ENCODE peak calls at places on chromosomes 3 and 15, in seven cellular contexts. One of them, this sample, is unnamed. For H3K4me1, the result is how much of the 10 kb centered on the place peaks cover.

GRCh38 chr15:92365079-92365478 is 28.6 kb upstream of the ST8SIA2 start:
- DNase-seq in stomach: peak
- DNase-seq in HCT116: no peak
- DNase-seq in GM12878: no peak
- DNase-seq in sigmoid colon: no peak
- DNase-seq in endothelial cell of umbilical vein: no peak
- DNase-seq in K562: no peak
- DNase-seq in this sample: no peak

GRCh38 chr15:101048191-101049011 is 129.2 kb downstream of the LRRK1 start:
- DNase-seq in endothelial cell of umbilical vein: no peak
- DNase-seq in sigmoid colon: peak
- DNase-seq in K562: no peak
- DNase-seq in HCT116: no peak
- DNase-seq in stomach: peak
- DNase-seq in GM12878: no peak
- DNase-seq in this sample: no peak

GRCh38 chr15:66770518-66771350 is 68.7 kb downstream of the SMAD6 start:
- DNase-seq in sigmoid colon: peak
- DNase-seq in stomach: no peak
- DNase-seq in HCT116: no peak
- DNase-seq in K562: no peak
- DNase-seq in GM12878: no peak
- DNase-seq in endothelial cell of umbilical vein: no peak
- DNase-seq in this sample: no peak

GRCh38 chr3:43432462-43432861 is 146.1 kb downstream of the SNRK start:
- DNase-seq in HCT116: no peak
- DNase-seq in endothelial cell of umbilical vein: no peak
- DNase-seq in K562: no peak
- DNase-seq in stomach: no peak
- DNase-seq in GM12878: no peak
- DNase-seq in sigmoid colon: no peak
- DNase-seq in this sample: no peak

GRCh38 chr3:52087728-52088127 is 31.4 kb upstream of the DUSP7 start:
- DNase-seq in HCT116: no peak
- DNase-seq in K562: no peak
- DNase-seq in endothelial cell of umbilical vein: no peak
- DNase-seq in sigmoid colon: no peak
- DNase-seq in GM12878: no peak
- DNase-seq in stomach: no peak
- DNase-seq in this sample: no peak

GRCh38 chr3:10116138-10116460 is 624 bp downstream of the BRK1 start:
- DNase-seq in GM12878: no peak
- DNase-seq in K562: peak
- DNase-seq in stomach: no peak
- DNase-seq in endothelial cell of umbilical vein: no peak
- DNase-seq in sigmoid colon: no peak
- DNase-seq in HCT116: no peak
- DNase-seq in this sample: no peak

GRCh38 chr3:103810167-103810566 is 1375.4 kb downstream of the ZPLD1 start:
- DNase-seq in sigmoid colon: no peak
- DNase-seq in HCT116: no peak
- DNase-seq in GM12878: no peak
- DNase-seq in stomach: no peak
- DNase-seq in K562: no peak
- DNase-seq in endothelial cell of umbilical vein: no peak
- DNase-seq in this sample: no peak

GRCh38 chr15:70242962-70243685 is 145.4 kb upstream of the TLE3 start:
- DNase-seq in HCT116: no peak
- DNase-seq in stomach: no peak
- DNase-seq in GM12878: no peak
- DNase-seq in sigmoid colon: peak
- DNase-seq in K562: no peak
- DNase-seq in endothelial cell of umbilical vein: no peak
- DNase-seq in this sample: no peak

GRCh38 chr3:106810461-106810733 is 566.8 kb upstream of the CCDC54 start:
- DNase-seq in GM12878: no peak
- DNase-seq in stomach: no peak
- DNase-seq in HCT116: no peak
- DNase-seq in K562: no peak
- DNase-seq in endothelial cell of umbilical vein: peak
- DNase-seq in sigmoid colon: no peak
- DNase-seq in this sample: no peak

GRCh38 chr3:117170112-117170511 is 460.5 kb downstream of the TUSC7 start:
- DNase-seq in K562: no peak
- DNase-seq in endothelial cell of umbilical vein: no peak
- DNase-seq in GM12878: no peak
- DNase-seq in stomach: no peak
- DNase-seq in HCT116: no peak
- DNase-seq in sigmoid colon: no peak
- DNase-seq in this sample: no peak
- TF ChIP-seq POLR2AphosphoS5 in K562: no peak
- TF ChIP-seq POLR2AphosphoS5 in endothelial cell of umbilical vein: no peak
- TF ChIP-seq POLR2AphosphoS5 in GM12878: no peak
- TF ChIP-seq POLR2AphosphoS5 in stomach: no peak
- TF ChIP-seq POLR2AphosphoS5 in HCT116: no peak
- TF ChIP-seq POLR2AphosphoS5 in sigmoid colon: no peak
- TF ChIP-seq POLR2AphosphoS5 in this sample: no peak

GRCh38 chr3:112302881-112303761 is 9.1 kb upstream of the SLC9C1 start:
- DNase-seq in endothelial cell of umbilical vein: peak
- DNase-seq in sigmoid colon: no peak
- DNase-seq in stomach: no peak
- DNase-seq in HCT116: no peak
- DNase-seq in GM12878: no peak
- DNase-seq in K562: no peak
- DNase-seq in this sample: no peak
- TF ChIP-seq POLR2A in endothelial cell of umbilical vein: no peak
- TF ChIP-seq POLR2A in sigmoid colon: no peak
- TF ChIP-seq POLR2A in stomach: no peak
- TF ChIP-seq POLR2A in HCT116: no peak
- TF ChIP-seq POLR2A in GM12878: no peak
- TF ChIP-seq POLR2A in K562: no peak
- TF ChIP-seq POLR2A in this sample: no peak

DNA sequence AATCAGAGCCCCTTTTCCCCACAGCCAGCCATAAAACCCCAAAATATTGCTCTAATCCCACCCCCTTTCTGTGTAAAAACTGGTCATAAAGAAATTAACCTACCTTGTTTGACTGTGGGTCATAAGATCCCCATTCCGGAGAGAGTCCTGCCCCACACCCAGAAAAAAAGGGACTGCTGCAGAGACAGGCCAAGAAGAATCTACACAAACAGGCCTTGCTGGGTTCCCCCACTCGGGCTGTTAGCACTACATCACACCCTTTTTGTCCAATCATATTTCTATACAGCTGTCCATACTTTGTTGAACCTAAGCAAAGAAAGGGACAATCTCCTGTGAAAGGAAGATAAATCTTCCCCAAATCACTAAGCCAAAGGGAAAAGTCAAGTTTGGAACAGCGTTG is 84.4 kb upstream of the MFGE8 start:
- DNase-seq in stomach: no peak
- DNase-seq in K562: no peak
- DNase-seq in sigmoid colon: no peak
- DNase-seq in HCT116: no peak
- DNase-seq in GM12878: no peak
- DNase-seq in endothelial cell of umbilical vein: no peak
- DNase-seq in this sample: no peak
- H3K4me1 ChIP-seq in stomach: under half
- H3K4me1 ChIP-seq in K562: under half
- H3K4me1 ChIP-seq in sigmoid colon: under half
- H3K4me1 ChIP-seq in HCT116: under half
- H3K4me1 ChIP-seq in GM12878: under half
- H3K4me1 ChIP-seq in endothelial cell of umbilical vein: under half
- H3K4me1 ChIP-seq in this sample: under half

GRCh38 chr3:33505027-33505426 is 64.8 kb upstream of the UBP1 start:
- DNase-seq in HCT116: no peak
- DNase-seq in GM12878: no peak
- DNase-seq in stomach: no peak
- DNase-seq in K562: no peak
- DNase-seq in endothelial cell of umbilical vein: no peak
- DNase-seq in sigmoid colon: no peak
- DNase-seq in this sample: no peak
- TF ChIP-seq POLR2AphosphoS5 in HCT116: no peak
- TF ChIP-seq POLR2AphosphoS5 in GM12878: no peak
- TF ChIP-seq POLR2AphosphoS5 in stomach: no peak
- TF ChIP-seq POLR2AphosphoS5 in K562: no peak
- TF ChIP-seq POLR2AphosphoS5 in endothelial cell of umbilical vein: no peak
- TF ChIP-seq POLR2AphosphoS5 in sigmoid colon: no peak
- TF ChIP-seq POLR2AphosphoS5 in this sample: no peak

GRCh38 chr3:50567011-50567385 is 549 bp downstream of the C3orf18 start:
- DNase-seq in stomach: no peak
- DNase-seq in sigmoid colon: no peak
- DNase-seq in GM12878: no peak
- DNase-seq in K562: no peak
- DNase-seq in HCT116: no peak
- DNase-seq in endothelial cell of umbilical vein: no peak
- DNase-seq in this sample: no peak

GRCh38 chr3:50570508-50571279 is 1.4 kb downstream of the HEMK1 start:
- DNase-seq in endothelial cell of umbilical vein: no peak
- DNase-seq in stomach: no peak
- DNase-seq in GM12878: no peak
- DNase-seq in K562: no peak
- DNase-seq in sigmoid colon: no peak
- DNase-seq in HCT116: no peak
- DNase-seq in this sample: no peak

GRCh38 chr3:50568947-50569749 is at the start of gene HEMK1:
- DNase-seq in endothelial cell of umbilical vein: peak
- DNase-seq in stomach: peak
- DNase-seq in GM12878: peak
- DNase-seq in K562: peak
- DNase-seq in HCT116: peak
- DNase-seq in sigmoid colon: peak
- DNase-seq in this sample: peak

GRCh38 chr3:50564321-50564720 is 3.2 kb downstream of the C3orf18 start:
- DNase-seq in HCT116: no peak
- DNase-seq in sigmoid colon: no peak
- DNase-seq in stomach: no peak
- DNase-seq in GM12878: no peak
- DNase-seq in K562: no peak
- DNase-seq in endothelial cell of umbilical vein: no peak
- DNase-seq in this sample: no peak

DNA sequence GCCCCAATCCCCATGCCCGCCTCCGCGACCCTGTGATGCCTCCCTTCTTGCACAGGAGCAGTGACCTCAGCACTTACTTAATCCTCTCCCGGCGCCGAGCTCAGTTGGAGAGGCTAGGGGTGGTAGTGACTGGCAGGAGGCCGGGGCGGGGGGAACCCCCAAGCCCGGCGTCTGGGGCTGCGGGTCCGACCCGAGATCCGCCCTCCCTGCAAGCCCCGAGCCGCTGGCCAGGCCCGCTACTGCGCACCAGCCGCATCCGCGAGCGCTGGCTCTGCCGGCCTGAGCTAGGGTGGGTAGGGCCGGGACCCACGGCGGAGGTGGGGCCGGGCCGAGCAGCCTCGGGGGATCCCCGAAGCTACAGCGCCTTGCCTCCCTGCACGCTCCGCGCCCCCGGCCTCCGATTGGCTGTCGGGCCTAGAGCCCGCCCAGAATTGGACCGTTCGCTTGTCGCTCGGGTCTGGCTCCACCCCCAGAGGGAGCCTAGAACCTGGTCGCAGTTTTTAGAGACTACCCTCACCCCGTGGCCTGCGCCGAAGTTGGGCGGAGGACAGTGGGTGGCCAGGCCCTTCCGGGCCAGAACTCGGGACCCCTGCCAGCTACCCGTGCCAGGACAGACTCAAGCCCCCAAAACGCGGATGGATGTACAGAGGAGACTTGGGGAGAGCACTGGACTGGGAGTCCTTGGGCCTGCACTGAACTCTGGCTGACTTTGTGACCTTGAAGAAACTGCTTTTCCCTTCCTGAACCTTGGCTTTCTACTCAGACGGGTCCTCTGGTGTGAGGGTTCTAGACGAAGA is at the start of gene C3orf18:
- DNase-seq in sigmoid colon: peak
- DNase-seq in endothelial cell of umbilical vein: peak
- DNase-seq in GM12878: peak
- DNase-seq in K562: peak
- DNase-seq in HCT116: peak
- DNase-seq in stomach: peak
- DNase-seq in this sample: peak
- TF ChIP-seq POLR2A in sigmoid colon: no peak
- TF ChIP-seq POLR2A in endothelial cell of umbilical vein: no peak
- TF ChIP-seq POLR2A in GM12878: peak
- TF ChIP-seq POLR2A in K562: no peak
- TF ChIP-seq POLR2A in HCT116: no peak
- TF ChIP-seq POLR2A in stomach: no peak
- TF ChIP-seq POLR2A in this sample: no peak

This sample was measured in breast epithelium.